ENCODE peak calls at places on chromosomes 5 and 9, in five cellular contexts. One of them, this sample, is unnamed.

GRCh38 chr9:112705773-112706427 is 12.0 kb downstream of the INIP start:
- DNase-seq in endothelial cell of umbilical vein: peak; percentile 27
- DNase-seq in A549: peak; percentile 48
- DNase-seq in astrocyte: peak; percentile 30
- DNase-seq in fibroblast of lung: peak; percentile 64
- DNase-seq in this sample: no peak

GRCh38 chr5:174300118-174300940 is 254.8 kb downstream of the NSG2 start:
- DNase-seq in astrocyte: no peak
- DNase-seq in endothelial cell of umbilical vein: no peak
- DNase-seq in fibroblast of lung: no peak
- DNase-seq in A549: no peak
- DNase-seq in this sample: no peak

GRCh38 chr5:79743846-79744605 is 54.4 kb downstream of the CMYA5 start:
- DNase-seq in astrocyte: no peak
- DNase-seq in fibroblast of lung: no peak
- DNase-seq in endothelial cell of umbilical vein: no peak
- DNase-seq in A549: no peak
- DNase-seq in this sample: no peak

GRCh38 chr9:134315716-134316443 is 10.4 kb upstream of the RXRA start:
- DNase-seq in astrocyte: no peak
- DNase-seq in A549: no peak
- DNase-seq in fibroblast of lung: no peak
- DNase-seq in endothelial cell of umbilical vein: no peak
- DNase-seq in this sample: no peak

GRCh38 chr5:178335287-178336030 is 102.9 kb upstream of the PHYKPL start:
- DNase-seq in A549: no peak
- DNase-seq in endothelial cell of umbilical vein: no peak
- DNase-seq in fibroblast of lung: no peak
- DNase-seq in astrocyte: no peak
- DNase-seq in this sample: no peak

GRCh38 chr9:18185196-18185595 is 288.8 kb upstream of the ADAMTSL1 start:
- DNase-seq in endothelial cell of umbilical vein: no peak
- DNase-seq in fibroblast of lung: no peak
- DNase-seq in astrocyte: no peak
- DNase-seq in A549: no peak
- DNase-seq in this sample: no peak

GRCh38 chr5:80961376-80962281 is 1.5 kb downstream of the RASGRF2 start:
- DNase-seq in fibroblast of lung: peak; percentile 47
- DNase-seq in astrocyte: peak; percentile 40
- DNase-seq in endothelial cell of umbilical vein: no peak
- DNase-seq in A549: no peak
- DNase-seq in this sample: peak; percentile 57

GRCh38 chr5:137186759-137187461 is 312.2 kb downstream of the SPOCK1 start:
- DNase-seq in fibroblast of lung: no peak
- DNase-seq in astrocyte: peak; percentile 91
- DNase-seq in endothelial cell of umbilical vein: no peak
- DNase-seq in A549: no peak
- DNase-seq in this sample: no peak

GRCh38 chr5:8057764-8058163 is 188.8 kb downstream of the MTRR start:
- DNase-seq in fibroblast of lung: peak; percentile 67
- DNase-seq in A549: no peak
- DNase-seq in astrocyte: peak; percentile 26
- DNase-seq in endothelial cell of umbilical vein: no peak
- DNase-seq in this sample: no peak

GRCh38 chr5:133824661-133825254 is 143.7 kb downstream of the C5orf15 start:
- DNase-seq in astrocyte: no peak
- DNase-seq in A549: no peak
- DNase-seq in endothelial cell of umbilical vein: no peak
- DNase-seq in fibroblast of lung: no peak
- DNase-seq in this sample: no peak
- H3K4me1 ChIP-seq in astrocyte: no peaks in the 10 kb centered on the region
- H3K4me1 ChIP-seq in A549: peaks cover 8% of the 10 kb centered on the region
- H3K4me1 ChIP-seq in endothelial cell of umbilical vein: no peaks in the 10 kb centered on the region
- H3K4me1 ChIP-seq in fibroblast of lung: no peaks in the 10 kb centered on the region
- H3K4me1 ChIP-seq in this sample: peaks cover 32% of the 10 kb centered on the region

GRCh38 chr9:70403166-70403565 is 11.3 kb downstream of the KLF9 start:
- DNase-seq in endothelial cell of umbilical vein: peak; percentile 26
- DNase-seq in A549: no peak
- DNase-seq in astrocyte: no peak
- DNase-seq in fibroblast of lung: no peak
- DNase-seq in this sample: no peak
- H3K4me1 ChIP-seq in endothelial cell of umbilical vein: peaks cover 15% of the 10 kb centered on the region
- H3K4me1 ChIP-seq in A549: no peaks in the 10 kb centered on the region
- H3K4me1 ChIP-seq in astrocyte: peaks cover 22% of the 10 kb centered on the region
- H3K4me1 ChIP-seq in fibroblast of lung: peaks cover 20% of the 10 kb centered on the region
- H3K4me1 ChIP-seq in this sample: peaks cover 74% of the 10 kb centered on the region

GRCh38 chr9:131732061-131732526 is 7.8 kb downstream of the RAPGEF1 start:
- DNase-seq in astrocyte: peak; percentile 64
- DNase-seq in endothelial cell of umbilical vein: peak; percentile 23
- DNase-seq in fibroblast of lung: peak; percentile 79
- DNase-seq in A549: no peak
- DNase-seq in this sample: no peak
- H3K4me1 ChIP-seq in astrocyte: peaks cover 60% of the 10 kb centered on the region
- H3K4me1 ChIP-seq in endothelial cell of umbilical vein: peaks cover 87% of the 10 kb centered on the region
- H3K4me1 ChIP-seq in fibroblast of lung: peaks cover 52% of the 10 kb centered on the region
- H3K4me1 ChIP-seq in A549: peaks cover 86% of the 10 kb centered on the region
- H3K4me1 ChIP-seq in this sample: peaks cover 97% of the 10 kb centered on the region

GRCh38 chr5:139640432-139641115 is 7.6 kb upstream of the CXXC5 start:
- DNase-seq in fibroblast of lung: no peak
- DNase-seq in A549: no peak
- DNase-seq in endothelial cell of umbilical vein: no peak
- DNase-seq in astrocyte: no peak
- DNase-seq in this sample: no peak
- H3K4me1 ChIP-seq in fibroblast of lung: peaks cover 22% of the 10 kb centered on the region
- H3K4me1 ChIP-seq in A549: peaks cover 96% of the 10 kb centered on the region
- H3K4me1 ChIP-seq in endothelial cell of umbilical vein: peaks cover 19% of the 10 kb centered on the region
- H3K4me1 ChIP-seq in astrocyte: peaks cover 33% of the 10 kb centered on the region
- H3K4me1 ChIP-seq in this sample: peaks cover 32% of the 10 kb centered on the region

GRCh38 chr5:157269165-157269671 is 3.3 kb downstream of the CYFIP2 start:
- DNase-seq in A549: no peak
- DNase-seq in astrocyte: no peak
- DNase-seq in endothelial cell of umbilical vein: no peak
- DNase-seq in fibroblast of lung: no peak
- DNase-seq in this sample: no peak
- H3K4me1 ChIP-seq in A549: peaks cover 25% of the 10 kb centered on the region
- H3K4me1 ChIP-seq in astrocyte: peaks cover 12% of the 10 kb centered on the region
- H3K4me1 ChIP-seq in endothelial cell of umbilical vein: peaks cover 4% of the 10 kb centered on the region
- H3K4me1 ChIP-seq in fibroblast of lung: no peaks in the 10 kb centered on the region
- H3K4me1 ChIP-seq in this sample: peaks cover 85% of the 10 kb centered on the region

GRCh38 chr9:122277285-122277897 is 12.7 kb downstream of the MRRF start:
- DNase-seq in fibroblast of lung: no peak
- DNase-seq in astrocyte: no peak
- DNase-seq in endothelial cell of umbilical vein: no peak
- DNase-seq in A549: no peak
- DNase-seq in this sample: no peak
- H3K4me1 ChIP-seq in fibroblast of lung: no peaks in the 10 kb centered on the region
- H3K4me1 ChIP-seq in astrocyte: no peaks in the 10 kb centered on the region
- H3K4me1 ChIP-seq in endothelial cell of umbilical vein: peaks cover 17% of the 10 kb centered on the region
- H3K4me1 ChIP-seq in A549: no peaks in the 10 kb centered on the region
- H3K4me1 ChIP-seq in this sample: no peaks in the 10 kb centered on the region

GRCh38 chr9:71127301-71127700 is 5.9 kb upstream of the TRPM3 start:
- DNase-seq in fibroblast of lung: no peak
- DNase-seq in astrocyte: no peak
- DNase-seq in endothelial cell of umbilical vein: no peak
- DNase-seq in A549: no peak
- DNase-seq in this sample: no peak
- H3K4me1 ChIP-seq in fibroblast of lung: no peaks in the 10 kb centered on the region
- H3K4me1 ChIP-seq in astrocyte: no peaks in the 10 kb centered on the region
- H3K4me1 ChIP-seq in endothelial cell of umbilical vein: no peaks in the 10 kb centered on the region
- H3K4me1 ChIP-seq in A549: no peaks in the 10 kb centered on the region
- H3K4me1 ChIP-seq in this sample: no peaks in the 10 kb centered on the region

GRCh38 chr9:70488098-70488792 is 73.8 kb upstream of the KLF9 start:
- DNase-seq in astrocyte: no peak
- DNase-seq in endothelial cell of umbilical vein: no peak
- DNase-seq in A549: no peak
- DNase-seq in fibroblast of lung: no peak
- DNase-seq in this sample: no peak
- H3K4me1 ChIP-seq in astrocyte: no peaks in the 10 kb centered on the region
- H3K4me1 ChIP-seq in endothelial cell of umbilical vein: peaks cover 6% of the 10 kb centered on the region
- H3K4me1 ChIP-seq in A549: peaks cover 6% of the 10 kb centered on the region
- H3K4me1 ChIP-seq in fibroblast of lung: no peaks in the 10 kb centered on the region
- H3K4me1 ChIP-seq in this sample: peaks cover 5% of the 10 kb centered on the region

DNA sequence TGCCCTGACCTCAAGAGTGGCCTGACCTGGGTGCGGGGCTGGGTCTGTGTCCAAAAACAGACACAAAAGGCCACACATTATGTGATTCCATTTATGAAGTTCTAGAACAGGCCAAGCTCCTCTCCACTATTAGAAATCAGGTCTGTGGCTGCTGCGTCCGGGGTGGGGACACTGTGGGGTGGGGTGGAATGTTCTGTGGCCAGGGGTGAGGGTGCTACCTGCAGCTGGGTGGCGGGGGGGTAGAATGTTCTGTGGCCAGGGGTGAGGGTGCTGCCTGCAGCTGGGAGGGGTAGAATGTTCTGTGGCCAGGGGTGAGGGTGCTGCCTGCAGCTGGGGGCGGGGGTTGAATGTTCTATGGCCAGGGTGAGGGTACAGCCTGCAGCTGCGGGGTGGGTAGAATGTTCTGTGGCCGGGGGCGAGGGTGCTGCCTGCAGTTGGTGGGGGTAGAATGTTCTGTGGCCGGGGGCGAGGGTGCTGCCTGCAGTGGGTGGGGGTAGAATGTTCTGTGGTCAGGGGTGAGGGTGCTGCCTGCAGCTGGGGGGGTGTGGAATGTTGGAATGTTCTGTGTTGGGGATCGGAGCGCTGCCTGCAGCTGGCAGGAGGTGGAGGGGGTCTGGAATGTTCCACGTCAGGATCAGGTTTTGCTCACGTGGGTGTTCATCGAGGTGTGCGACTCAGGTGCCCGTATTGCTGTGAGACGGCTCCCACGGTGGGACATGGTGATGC is 8.3 kb downstream of the LCN12 start:
- DNase-seq in A549: no peak
- DNase-seq in endothelial cell of umbilical vein: no peak
- DNase-seq in fibroblast of lung: no peak
- DNase-seq in astrocyte: no peak
- DNase-seq in this sample: peak; percentile 50
- H3K4me1 ChIP-seq in A549: peaks cover 12% of the 10 kb centered on the region
- H3K4me1 ChIP-seq in endothelial cell of umbilical vein: no peaks in the 10 kb centered on the region
- H3K4me1 ChIP-seq in fibroblast of lung: no peaks in the 10 kb centered on the region
- H3K4me1 ChIP-seq in astrocyte: no peaks in the 10 kb centered on the region
- H3K4me1 ChIP-seq in this sample: peaks cover 43% of the 10 kb centered on the region